ENCODE peak calls at places on chromosome 18, in six cellular contexts. T is HCT116, S is sigmoid colon, A is suprapubic skin, M is transverse colon, U is A549. L is an unnamed sample.

GRCh38 chr18:66616523-66616983 is 12.7 kb upstream of the CDH19 start:
- DNase-seq in A (no peak), S (no peak), U (peak), M (no peak), T (no peak), L (no peak)

GRCh38 chr18:26462304-26462703 is 86.0 kb downstream of the KCTD1 start:
- DNase-seq in A (no peak), M (no peak), S (no peak), U (no peak), T (no peak), L (no peak)

GRCh38 chr18:50469380-50469781 is 90.5 kb upstream of the MAPK4 start:
- DNase-seq in U (no peak), A (no peak), T (no peak), M (no peak), S (no peak), L (no peak)

GRCh38 chr18:48300463-48300961 is 108.7 kb downstream of the ZBTB7C start:
- DNase-seq in U (peak), M (peak), S (no peak), A (peak), T (no peak), L (no peak)

GRCh38 chr18:8188196-8188595 is 421.0 kb upstream of the RAB12 start:
- DNase-seq in U (no peak), T (no peak), S (no peak), M (no peak), A (no peak), L (no peak)

GRCh38 chr18:3605562-3606443 is 155.8 kb downstream of the TGIF1 start:
- DNase-seq in M (no peak), A (no peak), U (no peak), S (peak), T (no peak), L (peak)

GRCh38 chr18:27579364-27579763 is 394.3 kb upstream of the CHST9 start:
- DNase-seq in M (no peak), A (no peak), S (no peak), T (no peak), U (no peak), L (no peak)

GRCh38 chr18:28350821-28351220 is 173.9 kb upstream of the CDH2 start:
- DNase-seq in M (no peak), A (no peak), T (no peak), U (no peak), S (no peak), L (no peak)

GRCh38 chr18:48575658-48576453 is 37.0 kb downstream of the CTIF start:
- DNase-seq in T (no peak), M (no peak), A (no peak), S (no peak), U (no peak), L (peak)

GRCh38 chr18:26832302-26832701 is 33.2 kb downstream of the AQP4 start:
- DNase-seq in U (no peak), S (no peak), A (no peak), M (no peak), T (no peak), L (no peak)

GRCh38 chr18:41265047-41265446 is 690.0 kb upstream of the PIK3C3 start:
- DNase-seq in U (no peak), T (no peak), M (no peak), A (no peak), S (no peak), L (no peak)

GRCh38 chr18:7565677-7566076 is 1.4 kb upstream of the PTPRM start:
- DNase-seq in M (no peak), T (no peak), U (no peak), S (no peak), A (no peak), L (no peak)

GRCh38 chr18:8752329-8752728 is 47.0 kb downstream of the MTCL1 start:
- DNase-seq in A (no peak), M (no peak), U (no peak), T (no peak), S (no peak), L (no peak)

GRCh38 chr18:25144835-25145234 is 207.1 kb downstream of the ZNF521 start:
- DNase-seq in M (no peak), A (no peak), S (no peak), U (no peak), T (no peak), L (no peak)

GRCh38 chr18:26335139-26335933 is 109.1 kb downstream of the TAF4B start:
- DNase-seq in A (no peak), U (no peak), M (no peak), S (no peak), T (no peak), L (no peak)

GRCh38 chr18:69789794-69790193 is 157.9 kb downstream of the CD226 start:
- DNase-seq in M (no peak), S (no peak), U (no peak), T (no peak), A (no peak), L (no peak)

GRCh38 chr18:1593091-1593490 is 688.4 kb downstream of the ADCYAP1 start:
- DNase-seq in U (no peak), S (no peak), T (no peak), M (no peak), A (no peak), L (no peak)

GRCh38 chr18:62877448-62878221 is 162.3 kb downstream of the PHLPP1 start:
- DNase-seq in T (no peak), U (peak), A (no peak), M (no peak), S (no peak), L (no peak)

DNA sequence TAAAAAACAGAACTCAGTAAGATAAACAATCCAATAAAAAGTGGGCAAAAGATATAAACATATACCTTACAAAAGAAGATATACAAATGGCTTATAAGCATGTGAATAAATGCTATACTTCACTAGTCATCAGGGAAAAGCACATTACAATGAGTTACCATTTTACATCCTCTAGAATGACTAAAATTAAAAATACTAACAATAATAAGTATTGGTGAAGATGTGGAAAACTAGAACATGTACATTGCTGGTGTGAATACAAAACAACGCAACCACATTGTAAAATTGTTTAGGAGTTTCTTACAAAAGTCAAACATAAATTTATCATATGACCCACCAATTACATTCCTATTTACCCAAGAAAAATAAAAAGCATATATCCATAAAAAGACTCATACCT is 80.1 kb downstream of the SPIRE1 start:
- DNase-seq in T (no peak), U (no peak), A (no peak), S (no peak), M (no peak), L (no peak)
- TF ChIP-seq POLR2A in T (no peak), U (no peak), A (no peak), S (no peak), M (no peak), L (no peak)

GRCh38 chr18:13539050-13539449 is 187.3 kb downstream of the FAM210A start:
- DNase-seq in A (no peak), S (no peak), M (peak), T (no peak), U (peak), L (no peak)
- H3K4me3 ChIP-seq in A (no peak), S (no peak), M (no peak), T (no peak), U (no peak), L (no peak)

GRCh38 chr18:55406374-55407045 is 181.5 kb downstream of the TCF4 start:
- DNase-seq in U (no peak), A (no peak), T (no peak), S (no peak), M (no peak), L (no peak)
- H3K27ac ChIP-seq in U (peak), A (no peak), T (no peak), S (peak), M (peak), L (peak)

GRCh38 chr18:58308463-58308862 is 264.4 kb downstream of the NEDD4L start:
- DNase-seq in A (no peak), T (no peak), S (no peak), U (no peak), M (no peak), L (no peak)

GRCh38 chr18:58309610-58310239 is 265.7 kb downstream of the NEDD4L start:
- DNase-seq in T (no peak), U (no peak), S (no peak), A (no peak), M (no peak), L (peak)

GRCh38 chr18:58309099-58309498 is 265.1 kb downstream of the NEDD4L start:
- DNase-seq in M (no peak), U (no peak), A (no peak), T (no peak), S (no peak), L (peak)

GRCh38 chr18:58311390-58311789 is 267.4 kb downstream of the NEDD4L start:
- DNase-seq in M (no peak), S (no peak), A (no peak), U (no peak), T (no peak), L (no peak)

DNA sequence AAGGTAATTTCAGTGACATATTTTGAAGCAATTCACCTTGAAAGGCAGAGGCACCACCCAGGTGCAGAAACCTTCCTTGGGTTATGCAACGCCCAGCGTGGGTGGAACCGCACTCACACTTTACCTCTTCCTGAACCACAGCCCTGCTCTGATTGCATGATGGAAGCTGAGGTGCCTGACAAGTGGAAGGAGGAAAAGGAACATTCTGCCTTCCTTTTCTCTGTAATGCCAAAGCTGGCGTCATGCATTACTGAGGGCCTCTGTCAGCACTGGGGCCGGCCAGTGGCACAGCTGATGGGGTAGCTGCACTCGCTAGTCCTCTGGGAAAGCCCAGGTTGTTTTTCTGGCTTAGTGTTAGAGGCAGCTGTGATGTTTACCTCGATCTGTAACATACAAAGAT is 266.5 kb downstream of the NEDD4L start:
- DNase-seq in T (no peak), M (peak), A (no peak), S (peak), U (no peak), L (peak)
- TF ChIP-seq POLR2A in T (no peak), M (peak), A (no peak), S (no peak), U (no peak), L (no peak)

GRCh38 chr18:31493171-31493570 is 4.8 kb upstream of the DSG2 start:
- DNase-seq in A (no peak), U (no peak), T (no peak), S (no peak), M (no peak), L (no peak)
- H3K4me3 ChIP-seq in A (no peak), U (no peak), T (no peak), S (no peak), M (no peak), L (no peak)

GRCh38 chr18:22606563-22607283 is 189.0 kb upstream of the CTAGE1 start:
- DNase-seq in U (no peak), M (no peak), T (no peak), A (no peak), S (no peak), L (peak)
- H3K27ac ChIP-seq in U (peak), M (no peak), T (no peak), A (no peak), S (no peak), L (peak)

GRCh38 chr18:76909418-76909817 is 87.1 kb downstream of the ZNF236 start:
- DNase-seq in S (no peak), M (no peak), T (no peak), U (no peak), A (no peak), L (no peak)
- TF ChIP-seq POLR2A in S (no peak), M (no peak), T (no peak), U (no peak), A (no peak), L (no peak)

DNA sequence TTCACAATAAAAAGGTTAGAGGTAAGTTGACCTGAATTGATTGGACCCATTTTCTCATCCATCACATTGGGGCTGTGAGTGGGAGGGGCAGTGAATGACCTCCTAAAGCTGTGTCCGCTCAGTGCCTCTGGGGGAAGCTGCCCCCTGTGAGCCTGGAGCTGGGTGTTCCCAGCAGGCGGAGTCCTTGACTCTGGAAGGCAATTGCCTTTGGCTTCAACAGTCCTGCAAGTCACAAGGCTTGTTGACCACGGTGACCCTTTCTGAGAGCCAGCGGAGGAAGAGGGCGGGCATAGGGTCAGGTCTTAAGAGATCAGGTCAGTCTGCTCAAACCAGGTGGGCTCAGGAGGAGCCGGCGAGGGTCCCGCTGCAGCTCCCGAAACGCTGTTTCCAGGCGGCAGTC is 1.1 kb upstream of the CIDEA start:
- DNase-seq in T (no peak), M (no peak), S (no peak), A (no peak), U (no peak), L (peak)
- H3K4me3 ChIP-seq in T (no peak), M (no peak), S (no peak), A (no peak), U (no peak), L (no peak)

L was measured in upper lobe of left lung.